ENCODE peak calls at places on chromosomes 4 and X, in nine cellular contexts. One of them, this sample, is unnamed.

GRCh38 chrX:136899206-136899605 is 18.7 kb upstream of the RBMX start:
- DNase-seq in neural crest cell: no peak
- DNase-seq in WTC11: no peak
- DNase-seq in fibroblast of lung: peak; percentile 58
- DNase-seq in fibroblast of the aortic adventitia: peak; percentile 64
- DNase-seq in AG10803: peak; percentile 69
- DNase-seq in cardiac muscle cell: peak; percentile 65
- DNase-seq in osteocyte: no peak
- DNase-seq in uterus: no peak
- DNase-seq in this sample: no peak

GRCh38 chr4:7973545-7973981 is 33.9 kb upstream of the AFAP1 start:
- DNase-seq in neural crest cell: no peak
- DNase-seq in WTC11: no peak
- DNase-seq in fibroblast of lung: peak; percentile 56
- DNase-seq in fibroblast of the aortic adventitia: peak; percentile 73
- DNase-seq in AG10803: peak; percentile 68
- DNase-seq in cardiac muscle cell: peak; percentile 52
- DNase-seq in osteocyte: no peak
- DNase-seq in uterus: no peak
- DNase-seq in this sample: peak; percentile 72

GRCh38 chr4:65510976-65511375 is 159.3 kb downstream of the EPHA5 start:
- DNase-seq in neural crest cell: no peak
- DNase-seq in WTC11: no peak
- DNase-seq in fibroblast of lung: no peak
- DNase-seq in fibroblast of the aortic adventitia: peak; percentile 59
- DNase-seq in AG10803: peak; percentile 37
- DNase-seq in cardiac muscle cell: peak; percentile 63
- DNase-seq in osteocyte: no peak
- DNase-seq in uterus: no peak
- DNase-seq in this sample: peak; percentile 75

GRCh38 chr4:25367004-25367621 is 9.9 kb upstream of the ANAPC4 start:
- DNase-seq in neural crest cell: no peak
- DNase-seq in WTC11: no peak
- DNase-seq in fibroblast of lung: peak; percentile 71
- DNase-seq in fibroblast of the aortic adventitia: peak; percentile 75
- DNase-seq in AG10803: peak; percentile 54
- DNase-seq in cardiac muscle cell: peak; percentile 70
- DNase-seq in osteocyte: no peak
- DNase-seq in uterus: no peak
- DNase-seq in this sample: peak; percentile 77

GRCh38 chrX:13389501-13389900 is 69.6 kb upstream of the ATXN3L start:
- DNase-seq in neural crest cell: no peak
- DNase-seq in WTC11: no peak
- DNase-seq in fibroblast of lung: no peak
- DNase-seq in fibroblast of the aortic adventitia: no peak
- DNase-seq in AG10803: no peak
- DNase-seq in cardiac muscle cell: no peak
- DNase-seq in osteocyte: no peak
- DNase-seq in uterus: no peak
- DNase-seq in this sample: no peak

GRCh38 chr4:95124906-95125504 is 367.2 kb downstream of the BMPR1B start:
- DNase-seq in neural crest cell: peak; percentile 19
- DNase-seq in WTC11: peak; percentile 28
- DNase-seq in fibroblast of lung: peak; percentile 78
- DNase-seq in fibroblast of the aortic adventitia: peak; percentile 82
- DNase-seq in AG10803: peak; percentile 75
- DNase-seq in cardiac muscle cell: peak; percentile 83
- DNase-seq in osteocyte: no peak
- DNase-seq in uterus: no peak
- DNase-seq in this sample: peak; percentile 89

GRCh38 chrX:110286126-110286525 is 31.8 kb downstream of the AMMECR1 start:
- DNase-seq in neural crest cell: no peak
- DNase-seq in WTC11: no peak
- DNase-seq in fibroblast of lung: peak; percentile 92
- DNase-seq in fibroblast of the aortic adventitia: peak; percentile 91
- DNase-seq in AG10803: peak; percentile 86
- DNase-seq in cardiac muscle cell: peak; percentile 80
- DNase-seq in osteocyte: no peak
- DNase-seq in uterus: peak; percentile 14
- DNase-seq in this sample: peak; percentile 87

GRCh38 chr4:107838763-107839162 is 14.0 kb downstream of the SGMS2 start:
- DNase-seq in neural crest cell: no peak
- DNase-seq in WTC11: no peak
- DNase-seq in fibroblast of lung: no peak
- DNase-seq in fibroblast of the aortic adventitia: peak; percentile 61
- DNase-seq in AG10803: peak; percentile 63
- DNase-seq in cardiac muscle cell: peak; percentile 64
- DNase-seq in osteocyte: no peak
- DNase-seq in uterus: no peak
- DNase-seq in this sample: peak; percentile 44

GRCh38 chr4:52259978-52260377 is 208.9 kb downstream of the SPATA18 start:
- DNase-seq in neural crest cell: no peak
- DNase-seq in WTC11: no peak
- DNase-seq in fibroblast of lung: no peak
- DNase-seq in fibroblast of the aortic adventitia: no peak
- DNase-seq in AG10803: no peak
- DNase-seq in cardiac muscle cell: no peak
- DNase-seq in osteocyte: no peak
- DNase-seq in uterus: no peak
- DNase-seq in this sample: no peak

GRCh38 chrX:100720301-100720700 is 11.6 kb downstream of the SYTL4 start:
- DNase-seq in neural crest cell: no peak
- DNase-seq in WTC11: no peak
- DNase-seq in fibroblast of lung: no peak
- DNase-seq in fibroblast of the aortic adventitia: peak; percentile 2
- DNase-seq in AG10803: no peak
- DNase-seq in cardiac muscle cell: peak; percentile 29
- DNase-seq in osteocyte: no peak
- DNase-seq in uterus: no peak
- DNase-seq in this sample: peak; percentile 51

GRCh38 chr4:165765053-165765452 is 108.0 kb upstream of the TLL1 start:
- DNase-seq in neural crest cell: no peak
- DNase-seq in WTC11: no peak
- DNase-seq in fibroblast of lung: no peak
- DNase-seq in fibroblast of the aortic adventitia: no peak
- DNase-seq in AG10803: no peak
- DNase-seq in cardiac muscle cell: no peak
- DNase-seq in osteocyte: no peak
- DNase-seq in uterus: no peak
- DNase-seq in this sample: peak; percentile 15

GRCh38 chr4:17068396-17068795 is 170.0 kb upstream of the LDB2 start:
- DNase-seq in neural crest cell: no peak
- DNase-seq in WTC11: no peak
- DNase-seq in fibroblast of lung: peak; percentile 44
- DNase-seq in fibroblast of the aortic adventitia: no peak
- DNase-seq in AG10803: peak; percentile 60
- DNase-seq in cardiac muscle cell: no peak
- DNase-seq in osteocyte: no peak
- DNase-seq in uterus: no peak
- DNase-seq in this sample: no peak

GRCh38 chr4:8847764-8848163 is 23.9 kb downstream of the HMX1 start:
- DNase-seq in neural crest cell: no peak
- DNase-seq in WTC11: no peak
- DNase-seq in fibroblast of lung: no peak
- DNase-seq in fibroblast of the aortic adventitia: no peak
- DNase-seq in AG10803: no peak
- DNase-seq in cardiac muscle cell: no peak
- DNase-seq in osteocyte: peak; percentile 42
- DNase-seq in uterus: no peak
- DNase-seq in this sample: peak; percentile 52

GRCh38 chrX:100931218-100931924 is 2.7 kb upstream of the XKRX start:
- DNase-seq in neural crest cell: no peak
- DNase-seq in WTC11: no peak
- DNase-seq in fibroblast of lung: no peak
- DNase-seq in fibroblast of the aortic adventitia: no peak
- DNase-seq in AG10803: no peak
- DNase-seq in cardiac muscle cell: no peak
- DNase-seq in osteocyte: no peak
- DNase-seq in uterus: no peak
- DNase-seq in this sample: no peak

GRCh38 chrX:115940888-115941332 is 229.6 kb upstream of the AGTR2 start:
- DNase-seq in neural crest cell: no peak
- DNase-seq in WTC11: peak; percentile 39
- DNase-seq in fibroblast of lung: peak; percentile 0
- DNase-seq in fibroblast of the aortic adventitia: peak; percentile 77
- DNase-seq in AG10803: peak; percentile 0
- DNase-seq in cardiac muscle cell: peak; percentile 4
- DNase-seq in osteocyte: no peak
- DNase-seq in uterus: peak; percentile 83
- DNase-seq in this sample: peak; percentile 3

GRCh38 chr4:128347175-128347868 is 59.7 kb upstream of the PGRMC2 start:
- DNase-seq in neural crest cell: no peak
- DNase-seq in WTC11: no peak
- DNase-seq in fibroblast of lung: peak; percentile 73
- DNase-seq in fibroblast of the aortic adventitia: peak; percentile 79
- DNase-seq in AG10803: peak; percentile 74
- DNase-seq in cardiac muscle cell: peak; percentile 57
- DNase-seq in osteocyte: no peak
- DNase-seq in uterus: no peak
- DNase-seq in this sample: peak; percentile 89

GRCh38 chrX:149758068-149758714 is 15.7 kb upstream of the HSFX1 start:
- DNase-seq in neural crest cell: no peak
- DNase-seq in WTC11: no peak
- DNase-seq in fibroblast of lung: no peak
- DNase-seq in fibroblast of the aortic adventitia: no peak
- DNase-seq in AG10803: no peak
- DNase-seq in cardiac muscle cell: no peak
- DNase-seq in osteocyte: no peak
- DNase-seq in uterus: no peak
- DNase-seq in this sample: no peak

GRCh38 chrX:42220722-42221121 is 297.4 kb upstream of the CASK start:
- DNase-seq in neural crest cell: no peak
- DNase-seq in WTC11: no peak
- DNase-seq in fibroblast of lung: no peak
- DNase-seq in fibroblast of the aortic adventitia: no peak
- DNase-seq in AG10803: no peak
- DNase-seq in cardiac muscle cell: no peak
- DNase-seq in osteocyte: no peak
- DNase-seq in uterus: no peak
- DNase-seq in this sample: no peak

GRCh38 chrX:42219231-42219630 is 295.9 kb upstream of the CASK start:
- DNase-seq in neural crest cell: no peak
- DNase-seq in WTC11: no peak
- DNase-seq in fibroblast of lung: no peak
- DNase-seq in fibroblast of the aortic adventitia: no peak
- DNase-seq in AG10803: peak; percentile 11
- DNase-seq in cardiac muscle cell: peak; percentile 17
- DNase-seq in osteocyte: no peak
- DNase-seq in uterus: no peak
- DNase-seq in this sample: no peak

GRCh38 chrX:42220083-42220482 is 296.7 kb upstream of the CASK start:
- DNase-seq in neural crest cell: no peak
- DNase-seq in WTC11: no peak
- DNase-seq in fibroblast of lung: no peak
- DNase-seq in fibroblast of the aortic adventitia: no peak
- DNase-seq in AG10803: no peak
- DNase-seq in cardiac muscle cell: no peak
- DNase-seq in osteocyte: no peak
- DNase-seq in uterus: no peak
- DNase-seq in this sample: no peak
- TF ChIP-seq CTCF in neural crest cell: no peak
- TF ChIP-seq CTCF in WTC11: no peak
- TF ChIP-seq CTCF in fibroblast of lung: no peak
- TF ChIP-seq CTCF in fibroblast of the aortic adventitia: no peak
- TF ChIP-seq CTCF in AG10803: no peak
- TF ChIP-seq CTCF in cardiac muscle cell: no peak
- TF ChIP-seq CTCF in osteocyte: no peak
- TF ChIP-seq CTCF in uterus: no peak
- TF ChIP-seq CTCF in this sample: no peak

DNA sequence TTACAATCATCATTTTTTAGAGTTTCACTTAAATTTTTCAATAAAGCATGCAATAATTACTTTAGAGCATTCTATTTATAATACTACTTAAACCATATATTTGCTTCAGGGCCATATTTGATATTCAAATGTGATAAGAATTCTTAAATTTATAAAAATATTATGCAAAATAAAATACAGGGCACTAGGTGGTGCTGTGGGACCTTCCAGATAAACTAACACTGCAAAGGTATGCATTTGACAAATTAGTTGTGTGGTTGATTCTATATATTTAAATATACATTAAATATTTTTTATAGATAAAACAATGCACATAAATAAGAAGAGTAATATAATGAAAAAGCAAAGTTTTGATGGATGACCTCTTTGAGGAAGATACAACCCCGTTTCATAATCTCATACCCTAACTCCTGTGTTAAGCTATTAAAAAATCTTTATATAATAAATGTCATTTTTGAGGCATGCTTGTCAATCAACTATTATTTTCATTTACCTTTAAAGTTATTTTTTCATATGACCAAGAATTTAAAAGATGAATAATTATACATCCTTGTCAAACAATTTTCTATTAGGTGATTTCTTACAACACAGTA is 128.4 kb downstream of the REELD1 start:
- DNase-seq in neural crest cell: peak; percentile 15
- DNase-seq in WTC11: peak; percentile 8
- DNase-seq in fibroblast of lung: peak; percentile 71
- DNase-seq in fibroblast of the aortic adventitia: peak; percentile 71
- DNase-seq in AG10803: peak; percentile 47
- DNase-seq in cardiac muscle cell: peak; percentile 68
- DNase-seq in osteocyte: no peak
- DNase-seq in uterus: peak; percentile 15
- DNase-seq in this sample: peak; percentile 72
- TF ChIP-seq CTCF in neural crest cell: peak; percentile 87
- TF ChIP-seq CTCF in WTC11: peak; percentile 36
- TF ChIP-seq CTCF in fibroblast of lung: peak; percentile 57
- TF ChIP-seq CTCF in fibroblast of the aortic adventitia: peak; percentile 57
- TF ChIP-seq CTCF in AG10803: peak; percentile 71
- TF ChIP-seq CTCF in cardiac muscle cell: peak; percentile 50
- TF ChIP-seq CTCF in osteocyte: peak; percentile 72
- TF ChIP-seq CTCF in uterus: peak; percentile 16
- TF ChIP-seq CTCF in this sample: peak; percentile 57

DNA sequence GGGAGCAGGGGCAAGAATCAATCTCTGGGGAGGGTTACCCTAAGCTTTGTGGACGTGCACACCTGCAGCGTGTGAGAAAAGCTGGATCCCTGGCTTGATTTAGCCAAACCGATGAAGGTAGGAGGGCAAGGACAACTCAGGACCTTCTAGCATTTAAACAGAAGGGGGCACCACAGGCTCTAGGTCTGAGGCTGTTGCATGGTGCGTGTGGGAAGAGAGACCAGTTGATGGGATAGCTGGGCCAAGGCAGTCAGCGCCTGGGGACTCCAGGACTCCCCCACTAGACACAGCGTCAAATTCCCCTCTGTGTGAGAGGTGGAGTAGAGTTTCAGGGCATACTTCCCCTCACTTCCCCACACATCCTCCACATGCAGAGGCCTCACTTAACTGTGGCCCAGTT is 4.3 kb downstream of the GABRQ start:
- DNase-seq in neural crest cell: no peak
- DNase-seq in WTC11: peak; percentile 21
- DNase-seq in fibroblast of lung: peak; percentile 0
- DNase-seq in fibroblast of the aortic adventitia: peak; percentile 6
- DNase-seq in AG10803: peak; percentile 0
- DNase-seq in cardiac muscle cell: peak; percentile 5
- DNase-seq in osteocyte: no peak
- DNase-seq in uterus: no peak
- DNase-seq in this sample: peak; percentile 23
- TF ChIP-seq CTCF in neural crest cell: no peak
- TF ChIP-seq CTCF in WTC11: no peak
- TF ChIP-seq CTCF in fibroblast of lung: no peak
- TF ChIP-seq CTCF in fibroblast of the aortic adventitia: peak; percentile 13
- TF ChIP-seq CTCF in AG10803: no peak
- TF ChIP-seq CTCF in cardiac muscle cell: peak; percentile 9
- TF ChIP-seq CTCF in osteocyte: no peak
- TF ChIP-seq CTCF in uterus: no peak
- TF ChIP-seq CTCF in this sample: peak; percentile 35

GRCh38 chrX:148588649-148589310 is 88.4 kb downstream of the AFF2 start:
- DNase-seq in neural crest cell: no peak
- DNase-seq in WTC11: no peak
- DNase-seq in fibroblast of lung: no peak
- DNase-seq in fibroblast of the aortic adventitia: peak; percentile 11
- DNase-seq in AG10803: peak; percentile 15
- DNase-seq in cardiac muscle cell: no peak
- DNase-seq in osteocyte: no peak
- DNase-seq in uterus: no peak
- DNase-seq in this sample: peak; percentile 18
- TF ChIP-seq CTCF in neural crest cell: no peak
- TF ChIP-seq CTCF in WTC11: no peak
- TF ChIP-seq CTCF in fibroblast of lung: no peak
- TF ChIP-seq CTCF in fibroblast of the aortic adventitia: no peak
- TF ChIP-seq CTCF in AG10803: no peak
- TF ChIP-seq CTCF in cardiac muscle cell: no peak
- TF ChIP-seq CTCF in osteocyte: no peak
- TF ChIP-seq CTCF in uterus: no peak
- TF ChIP-seq CTCF in this sample: no peak

This sample was measured in choroid plexus epithelial cell.